ENCODE peak calls at places on chromosomes 2 and 18, in five cellular contexts. Y is A549, X is K562, Z is testis, M is HepG2. S is an unnamed sample.

GRCh38 chr2:191360918-191361317 is 115.7 kb downstream of the MYO1B start:
- DNase-seq in Y (no peak), X (no peak), Z (no peak), M (no peak), S (no peak)

GRCh38 chr2:121087117-121087516 is 197.9 kb downstream of the TFCP2L1 start:
- DNase-seq in Y (no peak), X (no peak), Z (no peak), M (no peak), S (no peak)

GRCh38 chr2:148642891-148643416 is 1.6 kb upstream of the EPC2 start:
- DNase-seq in Y (peak; percentile 9), X (peak; percentile 46), Z (no peak), M (no peak), S (no peak)

GRCh38 chr2:120434909-120435308 is 89.0 kb downstream of the INHBB start:
- DNase-seq in Y (no peak), X (no peak), Z (peak; percentile 9), M (no peak), S (peak; percentile 24)

GRCh38 chr18:75142677-75143076 is 66.3 kb downstream of the PTGR3 start:
- DNase-seq in Y (no peak), X (no peak), Z (no peak), M (no peak), S (peak; percentile 28)

GRCh38 chr2:237529452-237530402 is 36.6 kb upstream of the PRLH start:
- DNase-seq in Y (no peak), X (no peak), Z (no peak), M (no peak), S (no peak)

GRCh38 chr2:162795312-162795711 is 43.3 kb downstream of the KCNH7 start:
- DNase-seq in Y (peak; percentile 4), X (no peak), Z (no peak), M (peak; percentile 27), S (no peak)

GRCh38 chr2:9666306-9666705 is 35.5 kb upstream of the YWHAQ start:
- DNase-seq in Y (no peak), X (no peak), Z (no peak), M (no peak), S (no peak)

GRCh38 chr2:38371235-38371634 is 5.8 kb downstream of the ATL2 start:
- DNase-seq in Y (no peak), X (no peak), Z (no peak), M (no peak), S (no peak)

GRCh38 chr18:9531791-9532410 is 56.6 kb downstream of the RALBP1 start:
- DNase-seq in Y (no peak), X (no peak), Z (no peak), M (no peak), S (no peak)

DNA sequence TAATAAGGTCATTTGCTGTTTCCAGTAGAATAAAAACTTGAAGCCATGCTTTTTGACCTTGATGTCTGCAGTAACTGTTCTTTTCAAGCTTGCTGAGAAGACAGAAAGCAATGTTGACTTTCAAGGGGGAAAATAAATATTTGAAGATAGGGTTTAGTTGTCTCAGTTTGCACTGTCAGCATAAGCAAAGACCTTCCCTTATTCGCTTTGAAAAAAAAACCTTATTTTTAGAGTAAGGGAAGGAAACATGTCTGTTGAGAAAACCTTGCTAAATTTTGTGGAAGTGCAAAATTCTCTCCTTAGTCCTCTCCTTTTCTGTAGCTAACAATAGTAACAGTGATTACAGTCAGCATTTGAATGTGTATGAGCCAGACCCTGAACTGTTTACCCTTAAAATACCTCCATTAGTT is 43.1 kb downstream of the MAP4K4 start:
- DNase-seq in Y (no peak), X (no peak), Z (no peak), M (peak; percentile 83), S (no peak)
- H3K4me1 ChIP-seq in Y (peaks cover 76% of the 10 kb centered on the region), X (peaks cover 9% of the 10 kb centered on the region), Z (peaks cover 36% of the 10 kb centered on the region), M (peaks cover 100% of the 10 kb centered on the region), S (no peaks in the 10 kb centered on the region)

DNA sequence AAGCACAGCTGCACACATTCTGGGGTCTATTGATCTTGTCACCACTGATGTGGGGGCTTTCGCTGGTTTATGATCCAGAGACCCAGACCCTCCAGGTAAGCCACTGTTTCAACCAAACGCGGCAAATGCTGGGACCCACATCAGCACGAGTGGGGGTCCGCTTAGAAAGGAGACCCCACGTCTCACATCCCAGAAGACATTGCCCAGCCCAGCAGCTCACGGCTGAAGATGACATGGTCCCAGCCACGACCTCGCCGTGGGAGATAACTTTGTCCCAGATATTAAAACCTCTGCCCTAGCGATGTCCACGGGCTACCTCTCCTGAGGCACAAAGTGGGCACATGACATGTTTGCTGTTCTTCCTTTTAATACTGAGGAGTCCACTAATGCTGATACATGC is 43.8 kb downstream of the LONRF2 start:
- DNase-seq in Y (no peak), X (no peak), Z (no peak), M (no peak), S (no peak)
- TF ChIP-seq POLR2A in Y (no peak), X (no peak), Z (no peak), M (no peak), S (no peak)

GRCh38 chr2:83435989-83436388 is 1023.1 kb downstream of the SUCLG1 start:
- DNase-seq in Y (no peak), X (no peak), Z (no peak), M (no peak), S (no peak)
- H3K4me1 ChIP-seq in Y (no peaks in the 10 kb centered on the region), X (no peaks in the 10 kb centered on the region), Z (no peaks in the 10 kb centered on the region), M (no peaks in the 10 kb centered on the region), S (no peaks in the 10 kb centered on the region)

GRCh38 chr2:104413890-104414289 is 440.0 kb upstream of the POU3F3 start:
- DNase-seq in Y (no peak), X (no peak), Z (no peak), M (peak; percentile 8), S (no peak)

GRCh38 chr2:104415284-104415683 is 438.6 kb upstream of the POU3F3 start:
- DNase-seq in Y (no peak), X (no peak), Z (no peak), M (no peak), S (no peak)

GRCh38 chr2:104408266-104408665 is 445.6 kb upstream of the POU3F3 start:
- DNase-seq in Y (no peak), X (no peak), Z (no peak), M (no peak), S (no peak)

DNA sequence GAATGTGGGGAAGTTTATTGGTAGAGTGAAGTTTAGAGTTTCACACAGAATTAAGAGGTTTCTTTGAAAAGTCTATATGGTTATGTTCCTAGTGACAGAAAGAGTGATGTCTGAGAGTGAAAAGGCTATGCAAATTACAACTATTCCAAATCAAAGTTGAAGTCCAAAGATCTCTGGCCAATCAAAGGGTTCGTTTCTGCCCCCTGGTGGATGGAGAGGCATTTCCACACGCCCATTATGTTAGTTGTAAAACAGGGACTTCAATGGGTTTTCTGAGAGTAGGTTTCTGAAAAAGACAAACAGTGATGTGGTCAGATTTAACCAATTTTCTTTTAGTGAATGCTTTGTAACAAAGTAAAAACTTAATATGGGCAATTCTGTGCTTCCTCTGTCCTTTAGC is 441.5 kb upstream of the POU3F3 start:
- DNase-seq in Y (peak; percentile 35), X (peak; percentile 45), Z (peak; percentile 77), M (peak; percentile 20), S (peak; percentile 70)
- TF ChIP-seq POLR2A in Y (no peak), X (no peak), Z (no peak), M (no peak), S (no peak)

GRCh38 chr2:43157506-43158232 is 68.7 kb downstream of the ZFP36L2 start:
- DNase-seq in Y (no peak), X (no peak), Z (no peak), M (peak; percentile 48), S (no peak)
- H3K4me1 ChIP-seq in Y (peaks cover 58% of the 10 kb centered on the region), X (peaks cover 14% of the 10 kb centered on the region), Z (peaks cover 10% of the 10 kb centered on the region), M (peaks cover 90% of the 10 kb centered on the region), S (peaks cover 23% of the 10 kb centered on the region)